ENCODE peak calls at places on chromosomes 16 and 17, in four cellular contexts. One of them, this sample, is unnamed.

GRCh38 chr17:7438050-7438614 is 1.2 kb upstream of the FGF11 start:
- DNase-seq in H54: no peak
- DNase-seq in non-pigmented ciliary epithelial cell: no peak
- DNase-seq in amygdala: peak
- DNase-seq in this sample: no peak

GRCh38 chr17:55567240-55568216 is 56.3 kb upstream of the SMIM36 start:
- DNase-seq in H54: no peak
- DNase-seq in non-pigmented ciliary epithelial cell: no peak
- DNase-seq in amygdala: no peak
- DNase-seq in this sample: no peak

GRCh38 chr17:82613283-82614094 is 34.8 kb downstream of the WDR45B start:
- DNase-seq in amygdala: no peak
- DNase-seq in non-pigmented ciliary epithelial cell: no peak
- DNase-seq in H54: no peak
- DNase-seq in this sample: no peak

GRCh38 chr17:50710025-50710424 is 2.3 kb upstream of the ANKRD40 start:
- DNase-seq in non-pigmented ciliary epithelial cell: no peak
- DNase-seq in amygdala: no peak
- DNase-seq in H54: no peak
- DNase-seq in this sample: no peak

GRCh38 chr17:64520359-64520758 is 13.6 kb downstream of the CEP95 start:
- DNase-seq in amygdala: no peak
- DNase-seq in non-pigmented ciliary epithelial cell: no peak
- DNase-seq in H54: no peak
- DNase-seq in this sample: no peak

GRCh38 chr17:65515959-65516948 is 45.2 kb downstream of the AXIN2 start:
- DNase-seq in amygdala: no peak
- DNase-seq in non-pigmented ciliary epithelial cell: no peak
- DNase-seq in H54: no peak
- DNase-seq in this sample: no peak

GRCh38 chr17:58338454-58338841 is 9.9 kb upstream of the TSPOAP1 start:
- DNase-seq in non-pigmented ciliary epithelial cell: no peak
- DNase-seq in amygdala: no peak
- DNase-seq in H54: no peak
- DNase-seq in this sample: no peak

GRCh38 chr16:10080031-10080772 is 102.0 kb downstream of the GRIN2A start:
- DNase-seq in amygdala: peak
- DNase-seq in non-pigmented ciliary epithelial cell: peak
- DNase-seq in H54: peak
- DNase-seq in this sample: no peak

GRCh38 chr17:50204431-50204830 is 3.0 kb upstream of the COL1A1 start:
- DNase-seq in non-pigmented ciliary epithelial cell: no peak
- DNase-seq in amygdala: no peak
- DNase-seq in H54: no peak
- DNase-seq in this sample: no peak

GRCh38 chr17:61486135-61487120 is 34.2 kb downstream of the TBX4 start:
- DNase-seq in H54: no peak
- DNase-seq in amygdala: no peak
- DNase-seq in non-pigmented ciliary epithelial cell: no peak
- DNase-seq in this sample: peak

GRCh38 chr17:58377005-58377660 is 25.1 kb upstream of the SUPT4H1 start:
- DNase-seq in non-pigmented ciliary epithelial cell: no peak
- DNase-seq in H54: no peak
- DNase-seq in amygdala: no peak
- DNase-seq in this sample: no peak

GRCh38 chr16:56388209-56388608 is 37.1 kb downstream of the AMFR start:
- DNase-seq in H54: no peak
- DNase-seq in amygdala: no peak
- DNase-seq in non-pigmented ciliary epithelial cell: no peak
- DNase-seq in this sample: no peak

GRCh38 chr16:65315004-65315398 is 193.1 kb upstream of the CDH11 start:
- DNase-seq in non-pigmented ciliary epithelial cell: no peak
- DNase-seq in H54: no peak
- DNase-seq in amygdala: no peak
- DNase-seq in this sample: no peak

GRCh38 chr16:30434852-30435251 is 5.0 kb upstream of the DCTPP1 start:
- DNase-seq in H54: no peak
- DNase-seq in non-pigmented ciliary epithelial cell: no peak
- DNase-seq in amygdala: no peak
- DNase-seq in this sample: no peak

GRCh38 chr17:55175788-55176425 is 88.9 kb upstream of the HLF start:
- DNase-seq in non-pigmented ciliary epithelial cell: no peak
- DNase-seq in H54: no peak
- DNase-seq in amygdala: no peak
- DNase-seq in this sample: no peak

GRCh38 chr17:76008630-76009425 is 8.2 kb downstream of the CDK3 start:
- DNase-seq in non-pigmented ciliary epithelial cell: no peak
- DNase-seq in H54: no peak
- DNase-seq in amygdala: no peak
- DNase-seq in this sample: no peak

GRCh38 chr17:83179378-83179777 is 100.0 kb downstream of the METRNL start:
- DNase-seq in non-pigmented ciliary epithelial cell: no peak
- DNase-seq in amygdala: no peak
- DNase-seq in H54: no peak
- DNase-seq in this sample: no peak

GRCh38 chr16:86590501-86591144 is 12.3 kb downstream of the FOXL1 start:
- DNase-seq in H54: no peak
- DNase-seq in amygdala: no peak
- DNase-seq in non-pigmented ciliary epithelial cell: peak
- DNase-seq in this sample: no peak

GRCh38 chr17:76397687-76398522 is 13.5 kb downstream of the SPHK1 start:
- DNase-seq in non-pigmented ciliary epithelial cell: no peak
- DNase-seq in amygdala: peak
- DNase-seq in H54: peak
- DNase-seq in this sample: peak

GRCh38 chr16:28930652-28931051 is 1.1 kb upstream of the CD19 start:
- DNase-seq in H54: no peak
- DNase-seq in non-pigmented ciliary epithelial cell: no peak
- DNase-seq in amygdala: no peak
- DNase-seq in this sample: no peak

GRCh38 chr17:77208217-77208808 is 67.5 kb downstream of the SEC14L1 start:
- DNase-seq in amygdala: no peak
- DNase-seq in H54: no peak
- DNase-seq in non-pigmented ciliary epithelial cell: no peak
- DNase-seq in this sample: no peak

GRCh38 chr16:56518435-56518834 is 1.4 kb downstream of the BBS2 start:
- DNase-seq in non-pigmented ciliary epithelial cell: no peak
- DNase-seq in amygdala: no peak
- DNase-seq in H54: peak
- DNase-seq in this sample: no peak

GRCh38 chr17:17511971-17512858 is 16.0 kb upstream of the RASD1 start:
- DNase-seq in amygdala: no peak
- DNase-seq in H54: peak
- DNase-seq in non-pigmented ciliary epithelial cell: peak
- DNase-seq in this sample: no peak

GRCh38 chr17:81329279-81329926 is 34.3 kb upstream of the SLC38A10 start:
- DNase-seq in H54: peak
- DNase-seq in amygdala: no peak
- DNase-seq in non-pigmented ciliary epithelial cell: no peak
- DNase-seq in this sample: no peak